ENCODE peak calls at places on chromosomes 6 and 20, in ten cellular contexts. W is IMR-90, Z is uterus, D is Peyer's patch, B is ovary, V is HCT116, G is K562, U is spleen, Q is stomach, M is A549. Y is an unnamed sample.
A peak's percentile ranks its signal among the peaks of the same experiment; 100 is the strongest.

GRCh38 chr6:139375239-139376053 is 998 bp upstream of the CITED2 start:
- DNase-seq in V (peak; percentile 83), W (peak; percentile 98), B (peak; percentile 90), G (peak; percentile 88), Z (peak; percentile 88), U (peak; percentile 97), M (peak; percentile 93), D (peak; percentile 87), Q (peak; percentile 92), Y (peak; percentile 95)

GRCh38 chr6:151904631-151905030 is 97.1 kb downstream of the ESR1 start:
- DNase-seq in Q (no peak), V (no peak), M (no peak), U (no peak), B (no peak), G (no peak), W (no peak), D (no peak), Z (no peak), Y (no peak)

GRCh38 chr20:41058007-41058673 is 29.5 kb downstream of the TOP1 start:
- DNase-seq in M (peak; percentile 44), V (peak; percentile 8), Q (no peak), U (no peak), D (no peak), G (no peak), B (no peak), Z (no peak), W (peak; percentile 93), Y (no peak)

GRCh38 chr20:35232575-35232974 is 6.1 kb downstream of the MMP24 start:
- DNase-seq in G (no peak), D (no peak), V (no peak), U (no peak), B (no peak), M (no peak), Q (no peak), Z (no peak), W (peak; percentile 75), Y (no peak)

GRCh38 chr6:11025911-11026635 is 18.0 kb downstream of the ELOVL2 start:
- DNase-seq in Q (no peak), W (no peak), G (no peak), D (no peak), B (no peak), Z (no peak), M (no peak), U (no peak), V (no peak), Y (no peak)

GRCh38 chr20:23225407-23226060 is 125.1 kb upstream of the NXT1 start:
- DNase-seq in G (no peak), Z (no peak), M (peak; percentile 58), Q (peak; percentile 67), D (no peak), U (no peak), W (peak; percentile 82), V (no peak), B (no peak), Y (peak; percentile 75)

GRCh38 chr6:107587402-107587801 is 97.5 kb downstream of the SOBP start:
- DNase-seq in G (no peak), W (no peak), M (no peak), B (no peak), U (no peak), V (no peak), Q (no peak), D (no peak), Z (no peak), Y (no peak)

GRCh38 chr20:63472159-63472811 is at the start of gene KCNQ2:
- DNase-seq in Z (no peak), W (no peak), M (no peak), Q (no peak), B (no peak), V (peak; percentile 32), U (no peak), G (peak; percentile 71), D (no peak), Y (no peak)

GRCh38 chr6:167791036-167791779 is 35.5 kb upstream of the AFDN start:
- DNase-seq in D (no peak), M (no peak), U (peak; percentile 66), Q (no peak), W (no peak), Z (no peak), V (no peak), G (no peak), B (no peak), Y (no peak)

GRCh38 chr6:27720607-27721580 is 191.3 kb downstream of the OR2B2 start:
- DNase-seq in D (no peak), U (no peak), Q (no peak), M (peak; percentile 89), B (no peak), V (peak; percentile 87), Z (no peak), G (peak; percentile 59), W (peak; percentile 24), Y (no peak)

GRCh38 chr6:67679566-67680296 is 955.4 kb upstream of the ADGRB3 start:
- DNase-seq in Q (no peak), Z (no peak), U (no peak), W (no peak), D (no peak), V (no peak), B (no peak), G (no peak), M (no peak), Y (no peak)

GRCh38 chr6:7264686-7265384 is 48.2 kb downstream of the SSR1 start:
- DNase-seq in Q (peak; percentile 10), W (no peak), V (no peak), U (peak; percentile 58), D (no peak), Z (no peak), M (no peak), G (no peak), B (no peak), Y (no peak)

GRCh38 chr6:136526196-136526930 is 23.9 kb downstream of the MAP7 start:
- DNase-seq in Z (peak; percentile 31), U (peak; percentile 83), W (peak; percentile 63), G (no peak), M (peak; percentile 82), D (no peak), B (peak; percentile 48), Q (peak; percentile 46), V (no peak), Y (peak; percentile 35)

GRCh38 chr6:41672816-41673703 is 34.8 kb downstream of the MDFI start:
- DNase-seq in V (no peak), W (no peak), M (no peak), D (no peak), Q (no peak), U (peak; percentile 63), G (no peak), B (no peak), Z (no peak), Y (no peak)

GRCh38 chr6:78347191-78347916 is 520.0 kb upstream of the IRAK1BP1 start:
- DNase-seq in D (no peak), G (no peak), B (no peak), Q (no peak), U (no peak), M (no peak), Z (no peak), W (no peak), V (no peak), Y (no peak)

GRCh38 chr20:50879649-50880550 is 51.3 kb downstream of the ADNP start:
- DNase-seq in U (peak; percentile 43), Z (no peak), G (no peak), M (no peak), Q (no peak), W (no peak), V (no peak), D (no peak), B (no peak), Y (no peak)
- TF ChIP-seq POLR2A in U (no peak), Z (no peak), G (no peak), M (no peak), Q (no peak), W (no peak), V (no peak), D (no peak), B (no peak), Y (no peak)

DNA sequence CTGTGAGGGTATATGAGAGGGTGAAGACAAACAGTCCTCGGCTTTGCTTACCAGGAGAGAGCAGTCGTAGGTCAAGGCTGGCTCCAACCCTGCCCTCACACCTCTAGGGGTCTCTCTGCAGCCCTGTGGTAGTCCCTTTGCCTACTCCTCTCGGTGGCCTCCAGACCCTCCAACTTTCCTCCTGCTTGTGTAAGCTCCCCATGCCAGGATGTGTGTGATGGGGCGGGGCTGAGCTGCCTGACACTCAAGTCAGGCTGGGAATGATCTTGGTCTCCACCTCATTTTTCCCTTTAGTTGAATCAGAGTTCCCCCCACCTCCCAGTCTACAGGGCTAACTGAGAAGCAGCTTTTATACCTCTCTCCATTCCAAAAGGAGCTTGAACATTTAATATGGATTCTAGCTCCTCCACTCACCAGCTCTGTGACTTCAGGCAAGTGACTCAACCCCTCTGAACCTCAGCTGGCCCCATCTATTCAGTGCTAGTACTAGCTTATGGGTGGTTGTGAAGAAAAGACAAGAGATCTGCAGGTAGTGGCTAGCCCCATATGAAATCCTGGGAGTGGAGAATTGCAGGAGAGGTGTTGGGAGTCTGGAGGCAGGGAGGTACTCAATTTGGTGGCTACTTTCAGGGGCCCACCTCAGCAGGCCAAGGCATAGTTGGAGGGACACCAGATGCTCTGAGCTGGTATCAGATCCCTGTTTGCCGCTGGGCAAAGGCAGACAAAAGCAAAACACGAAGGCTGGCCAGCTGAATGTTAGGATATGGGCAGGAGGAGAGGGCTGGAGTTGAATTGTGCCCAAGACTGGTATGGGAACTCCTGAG is 971 bp downstream of the SLC29A1 start:
- DNase-seq in Q (no peak), G (peak; percentile 11), W (peak; percentile 8), B (peak; percentile 41), V (no peak), U (peak; percentile 65), M (no peak), Z (no peak), D (no peak), Y (peak; percentile 61)
- H3K27ac ChIP-seq in Q (peak overlapping the region; percentile 95), G (peak overlapping the region; percentile 66), W (no peak overlapping the region), B (no peak overlapping the region), V (peak overlapping the region; percentile 81), U (no peak overlapping the region), M (peak overlapping the region; percentile 98), Z (peak overlapping the region; percentile 91), D (peak overlapping the region; percentile 70), Y (peak overlapping the region; percentile 87)

DNA sequence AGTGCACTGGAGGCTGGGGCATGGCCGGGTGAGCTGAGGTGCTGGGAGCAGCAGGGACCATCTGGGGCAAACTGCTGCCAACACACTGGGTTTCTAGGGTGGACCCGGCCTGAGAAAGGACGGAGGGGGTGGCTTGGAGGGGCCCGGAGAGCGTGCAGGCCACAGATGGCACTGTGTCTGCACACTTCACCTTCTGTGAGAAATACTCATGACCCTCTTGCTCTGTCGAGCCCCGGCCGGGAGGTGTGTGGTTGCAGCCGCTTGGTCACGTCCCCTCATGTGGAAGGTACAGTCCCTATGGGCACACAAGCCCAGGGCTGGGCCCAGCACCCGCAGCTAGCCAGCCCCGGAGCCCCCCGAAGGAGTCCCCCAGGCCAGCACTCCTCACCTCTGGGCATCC is 59.7 kb downstream of the RBM38 start:
- DNase-seq in B (no peak), Z (no peak), Q (no peak), G (no peak), V (no peak), M (no peak), D (peak; percentile 41), U (peak; percentile 88), W (no peak), Y (no peak)
- TF ChIP-seq POLR2A in B (no peak), Z (no peak), Q (no peak), G (no peak), V (no peak), M (no peak), D (no peak), U (no peak), W (no peak), Y (no peak)

DNA sequence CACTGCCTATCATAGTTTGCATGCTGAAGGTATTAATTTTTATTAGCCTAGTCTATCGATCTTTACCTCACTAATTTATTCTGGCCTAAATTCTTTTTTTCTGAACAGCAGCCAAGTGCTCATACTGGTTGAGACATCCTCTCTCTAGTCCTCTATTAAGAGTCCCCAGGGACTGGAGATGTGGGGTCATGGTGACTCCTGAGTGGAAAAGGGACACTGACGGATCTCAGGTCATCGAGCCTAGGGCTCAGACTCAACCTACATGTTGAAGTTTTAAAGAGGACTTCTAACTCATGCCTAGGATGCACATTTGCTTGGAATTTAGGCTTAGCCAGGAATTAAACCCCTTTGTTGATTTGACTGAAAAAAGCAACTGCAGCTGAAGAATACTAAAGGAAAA is 378.1 kb downstream of the BTBD9 start:
- DNase-seq in V (no peak), Z (no peak), G (no peak), M (no peak), U (no peak), Q (no peak), B (no peak), W (no peak), D (no peak), Y (no peak)
- H3K27ac ChIP-seq in V (no peak overlapping the region), Z (no peak overlapping the region), G (no peak overlapping the region), M (peak overlapping the region; percentile 72), U (no peak overlapping the region), Q (no peak overlapping the region), B (no peak overlapping the region), W (peak overlapping the region; percentile 81), D (no peak overlapping the region), Y (peak overlapping the region; percentile 64)

Y was measured in heart left ventricle.